ENCODE peak calls at places on chromosomes 1 and 21, in eight cellular contexts. F is psoas muscle, V is heart right ventricle, R is fibroblast of mammary gland, X is thyroid gland, Q is H1, A is Calu3, Z is HFFc6. D is an unnamed sample.

GRCh38 chr1:175090775-175091174 is 23.1 kb downstream of the TNN start:
- DNase-seq in F (no peak), V (peak), R (no peak), X (no peak), Q (no peak), A (no peak), Z (no peak), D (no peak)

GRCh38 chr1:248841702-248842395 is 3.8 kb downstream of the ZNF672 start:
- DNase-seq in F (peak), V (peak), R (peak), X (peak), Q (peak), A (no peak), Z (peak), D (no peak)

GRCh38 chr1:171817511-171818265 is 23.6 kb upstream of the DNM3 start:
- DNase-seq in F (no peak), V (no peak), R (peak), X (no peak), Q (no peak), A (peak), Z (peak), D (no peak)

GRCh38 chr1:67058242-67058641 is 4.3 kb upstream of the SLC35D1 start:
- DNase-seq in F (no peak), V (no peak), R (no peak), X (no peak), Q (no peak), A (no peak), Z (no peak), D (no peak)

GRCh38 chr1:12179111-12179519 is 12.3 kb downstream of the TNFRSF1B start:
- DNase-seq in F (no peak), V (no peak), R (no peak), X (no peak), Q (no peak), A (no peak), Z (peak), D (no peak)

GRCh38 chr1:51484591-51484990 is 34.5 kb downstream of the EPS15 start:
- DNase-seq in F (no peak), V (no peak), R (no peak), X (no peak), Q (no peak), A (peak), Z (peak), D (no peak)

GRCh38 chr1:172108494-172108893 is 267.2 kb downstream of the DNM3 start:
- DNase-seq in F (no peak), V (no peak), R (peak), X (no peak), Q (no peak), A (no peak), Z (peak), D (no peak)

GRCh38 chr1:227785812-227786608 is 29.5 kb upstream of the PRSS38 start:
- DNase-seq in F (no peak), V (no peak), R (no peak), X (no peak), Q (peak), A (no peak), Z (no peak), D (no peak)

GRCh38 chr1:69787151-69787550 is 219.4 kb downstream of the LRRC7 start:
- DNase-seq in F (no peak), V (no peak), R (no peak), X (no peak), Q (peak), A (no peak), Z (no peak), D (no peak)

GRCh38 chr1:205590777-205591513 is 40.9 kb downstream of the ELK4 start:
- DNase-seq in F (no peak), V (no peak), R (no peak), X (no peak), Q (no peak), A (no peak), Z (no peak), D (no peak)

GRCh38 chr1:214459895-214460294 is 91.5 kb downstream of the PTPN14 start:
- DNase-seq in F (no peak), V (no peak), R (no peak), X (no peak), Q (no peak), A (no peak), Z (no peak), D (no peak)

GRCh38 chr1:170634819-170635410 is 29.0 kb upstream of the PRRX1 start:
- DNase-seq in F (no peak), V (no peak), R (peak), X (no peak), Q (no peak), A (no peak), Z (peak), D (no peak)

GRCh38 chr1:17297991-17298390 is 10.0 kb upstream of the PADI4 start:
- DNase-seq in F (no peak), V (no peak), R (no peak), X (no peak), Q (no peak), A (no peak), Z (no peak), D (no peak)

GRCh38 chr1:78673120-78673519 is 23.5 kb downstream of the IFI44 start:
- DNase-seq in F (no peak), V (no peak), R (no peak), X (peak), Q (peak), A (no peak), Z (no peak), D (no peak)
- TF ChIP-seq CTCF in F (no peak), V (no peak), R (no peak), X (no peak), Q (peak), A (no peak), Z (no peak), D (no peak)

GRCh38 chr1:27979859-27980201 is 20.1 kb downstream of the XKR8 start:
- DNase-seq in F (no peak), V (no peak), R (no peak), X (no peak), Q (no peak), A (no peak), Z (no peak), D (no peak)
- TF ChIP-seq CTCF in F (no peak), V (no peak), R (no peak), X (no peak), Q (no peak), A (no peak), Z (no peak), D (no peak)

GRCh38 chr21:45356251-45356650 is 48.7 kb upstream of the COL18A1 start:
- DNase-seq in F (no peak), V (no peak), R (no peak), X (no peak), Q (no peak), A (no peak), Z (no peak), D (no peak)
- TF ChIP-seq CTCF in F (no peak), V (no peak), R (peak), X (no peak), Q (peak), A (no peak), Z (no peak), D (no peak)

GRCh38 chr1:42730988-42731387 is 9.0 kb downstream of the CLDN19 start:
- DNase-seq in F (no peak), V (no peak), R (peak), X (no peak), Q (peak), A (peak), Z (no peak), D (no peak)
- TF ChIP-seq CTCF in F (no peak), V (no peak), R (no peak), X (no peak), Q (peak), A (no peak), Z (no peak), D (peak)

GRCh38 chr1:40837601-40838000 is 24.6 kb downstream of the CITED4 start:
- DNase-seq in F (no peak), V (no peak), R (no peak), X (no peak), Q (no peak), A (no peak), Z (no peak), D (no peak)
- TF ChIP-seq CTCF in F (no peak), V (no peak), R (no peak), X (no peak), Q (no peak), A (no peak), Z (no peak), D (no peak)

GRCh38 chr1:88463401-88463800 is 220.7 kb upstream of the PKN2 start:
- DNase-seq in F (no peak), V (no peak), R (no peak), X (no peak), Q (no peak), A (no peak), Z (no peak), D (no peak)

GRCh38 chr1:88457197-88457596 is 226.9 kb upstream of the PKN2 start:
- DNase-seq in F (no peak), V (no peak), R (no peak), X (no peak), Q (no peak), A (no peak), Z (no peak), D (no peak)

GRCh38 chr1:88466899-88467580 is 217.0 kb upstream of the PKN2 start:
- DNase-seq in F (no peak), V (no peak), R (no peak), X (no peak), Q (no peak), A (no peak), Z (no peak), D (no peak)

DNA sequence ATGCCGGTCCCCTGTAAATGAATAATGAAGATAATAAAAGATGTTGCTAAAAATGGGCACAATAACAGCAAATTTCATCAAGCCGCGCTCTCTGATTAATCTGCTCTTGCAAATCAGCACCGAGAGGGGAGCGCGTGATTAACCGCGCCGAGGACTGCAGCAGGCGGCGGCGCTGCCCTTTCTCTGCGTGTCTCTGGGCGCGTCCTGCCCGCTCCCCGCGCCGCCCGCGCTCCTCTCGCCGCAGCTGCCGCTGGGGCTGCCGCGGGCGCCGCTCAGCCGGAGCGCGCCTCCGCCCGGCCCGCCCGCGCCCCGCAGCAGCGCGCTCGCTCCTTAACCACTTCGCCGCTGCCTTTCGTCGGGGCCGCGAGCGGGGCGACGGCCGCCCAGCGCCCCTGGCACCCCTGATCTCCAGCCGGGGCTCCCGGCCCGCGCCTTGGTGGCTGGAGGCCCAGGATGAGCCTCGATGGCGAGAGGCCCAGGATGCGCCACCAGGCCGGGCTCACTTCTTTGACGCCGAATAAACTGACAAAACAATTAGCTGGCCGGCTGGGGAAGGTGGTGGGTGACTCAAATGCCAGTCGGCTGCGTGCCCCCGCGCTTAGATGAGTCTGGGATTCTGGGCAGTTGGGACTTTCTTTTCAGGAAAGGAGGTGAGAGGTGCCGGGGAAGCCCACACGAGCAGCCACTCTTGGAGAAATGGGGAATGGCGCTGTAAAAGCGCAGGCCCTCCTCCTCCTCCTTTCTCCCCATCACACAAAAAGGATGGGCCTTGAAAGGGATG is 221.4 kb upstream of the PKN2 start:
- DNase-seq in F (peak), V (no peak), R (peak), X (no peak), Q (peak), A (peak), Z (no peak), D (peak)
- TF ChIP-seq CTCF in F (no peak), V (no peak), R (no peak), X (no peak), Q (no peak), A (no peak), Z (no peak), D (peak)

DNA sequence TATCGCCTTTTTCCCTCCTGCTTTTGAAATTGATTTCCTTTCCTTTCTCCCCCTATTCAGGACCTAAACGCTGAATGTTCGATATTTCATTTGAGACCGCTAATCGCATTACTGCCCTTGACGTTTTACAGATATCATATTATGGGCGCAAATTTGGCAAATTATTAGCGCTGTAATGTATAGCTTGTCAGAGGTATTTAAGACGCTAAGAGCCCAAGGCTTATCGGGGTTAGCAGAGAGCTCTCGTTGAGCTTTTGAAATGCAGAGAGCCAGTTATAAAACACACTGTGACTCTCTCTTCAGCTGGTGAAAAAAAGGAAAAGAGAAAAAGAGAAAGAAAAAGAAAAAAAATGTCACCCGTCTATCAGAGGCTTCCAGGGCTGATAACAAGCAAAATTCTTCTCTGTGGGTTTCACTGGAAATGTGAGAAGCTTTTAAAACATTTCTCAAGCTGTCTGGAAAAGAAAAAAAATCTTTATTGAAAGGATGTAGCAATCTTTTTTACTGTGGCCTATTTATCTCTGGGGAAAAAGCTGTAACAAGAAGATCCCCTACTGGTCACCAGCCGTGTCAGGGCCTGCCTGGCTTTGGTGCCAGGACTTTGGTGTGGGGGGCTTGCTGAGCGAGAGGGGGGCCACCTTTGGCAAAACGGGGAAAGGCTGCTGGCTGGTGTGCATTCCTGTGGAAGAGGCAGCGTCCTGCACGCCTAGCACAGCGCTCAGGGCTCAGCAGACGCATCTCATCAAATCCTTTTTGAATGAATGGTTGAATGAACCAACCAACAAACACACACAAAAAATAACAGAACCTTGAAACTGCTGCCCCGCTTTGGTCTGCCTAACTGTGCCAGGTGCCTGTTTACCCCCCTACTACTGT is 119.8 kb downstream of the RNF220 start:
- DNase-seq in F (no peak), V (no peak), R (no peak), X (no peak), Q (no peak), A (no peak), Z (no peak), D (no peak)
- TF ChIP-seq CTCF in F (no peak), V (no peak), R (no peak), X (no peak), Q (no peak), A (no peak), Z (no peak), D (no peak)

GRCh38 chr1:37020653-37021277 is 13.6 kb downstream of the GRIK3 start:
- DNase-seq in F (no peak), V (no peak), R (no peak), X (no peak), Q (peak), A (peak), Z (no peak), D (no peak)
- TF ChIP-seq CTCF in F (no peak), V (no peak), R (no peak), X (no peak), Q (peak), A (no peak), Z (no peak), D (peak)

D was measured in D721Med.